ENCODE peak calls at places on chromosomes 16 and 17, in five cellular contexts. O is Peyer's patch, P is heart left ventricle, M is IMR-90, N is lower lobe of right lung. C is an unnamed sample. For H3K4me1, the result is how much of the 10 kb centered on the place peaks cover.

GRCh38 chr17:17413821-17414220 is 63.0 kb upstream of the MED9 start:
- DNase-seq in P (no peak), N (no peak), O (no peak), M (no peak), C (no peak)

GRCh38 chr16:1936945-1937479 is 6.0 kb downstream of the MSRB1 start:
- DNase-seq in P (no peak), N (no peak), O (no peak), M (no peak), C (no peak)

GRCh38 chr17:19386974-19387920 is at the start of gene MFAP4:
- DNase-seq in O (no peak), M (peak), P (peak), N (no peak), C (no peak)

GRCh38 chr16:29820730-29821662 is 734 bp downstream of the MVP start:
- DNase-seq in N (peak), M (no peak), P (peak), O (peak), C (peak)

GRCh38 chr17:66431910-66432309 is 129.5 kb downstream of the PRKCA start:
- DNase-seq in M (peak), P (no peak), O (no peak), N (no peak), C (no peak)

GRCh38 chr17:55533611-55534010 is 22.4 kb upstream of the SMIM36 start:
- DNase-seq in P (no peak), N (no peak), O (no peak), M (peak), C (no peak)

GRCh38 chr16:66205287-66206167 is 161.0 kb upstream of the CDH5 start:
- DNase-seq in N (no peak), O (no peak), M (peak), P (no peak), C (no peak)

GRCh38 chr17:63247706-63248105 is 198.4 kb downstream of the CYB561 start:
- DNase-seq in N (no peak), P (no peak), M (no peak), O (no peak), C (no peak)

GRCh38 chr16:53207810-53208752 is 153.3 kb downstream of the CHD9 start:
- DNase-seq in P (peak), N (no peak), M (peak), O (no peak), C (no peak)

GRCh38 chr17:5362162-5362811 is 57.2 kb downstream of the NUP88 start:
- DNase-seq in O (no peak), N (no peak), P (no peak), M (no peak), C (no peak)

GRCh38 chr16:69396187-69397061 is 10.6 kb upstream of the TERF2 start:
- DNase-seq in P (no peak), N (no peak), M (peak), O (peak), C (peak)

GRCh38 chr16:28491080-28491969 is 549 bp downstream of the CLN3 start:
- DNase-seq in O (peak), M (no peak), P (no peak), N (peak), C (no peak)

GRCh38 chr17:11284811-11285210 is 43.8 kb downstream of the SHISA6 start:
- DNase-seq in N (no peak), M (no peak), P (no peak), O (no peak), C (no peak)

GRCh38 chr16:84093879-84094270 is 22.9 kb downstream of the MBTPS1 start:
- DNase-seq in N (no peak), M (no peak), O (no peak), P (no peak), C (no peak)

GRCh38 chr16:75433732-75434413 is 570 bp upstream of the CFDP1 start:
- DNase-seq in N (peak), M (peak), P (peak), O (peak), C (no peak)

GRCh38 chr16:10895053-10895946 is 18.3 kb downstream of the CIITA start:
- DNase-seq in M (peak), O (peak), N (no peak), P (peak), C (no peak)

GRCh38 chr17:57356722-57357391 is 100.5 kb downstream of the MSI2 start:
- DNase-seq in N (no peak), P (no peak), O (no peak), M (no peak), C (no peak)

GRCh38 chr16:47884131-47884725 is 271.6 kb downstream of the ABCC12 start:
- DNase-seq in O (no peak), N (no peak), P (no peak), M (no peak), C (no peak)

DNA sequence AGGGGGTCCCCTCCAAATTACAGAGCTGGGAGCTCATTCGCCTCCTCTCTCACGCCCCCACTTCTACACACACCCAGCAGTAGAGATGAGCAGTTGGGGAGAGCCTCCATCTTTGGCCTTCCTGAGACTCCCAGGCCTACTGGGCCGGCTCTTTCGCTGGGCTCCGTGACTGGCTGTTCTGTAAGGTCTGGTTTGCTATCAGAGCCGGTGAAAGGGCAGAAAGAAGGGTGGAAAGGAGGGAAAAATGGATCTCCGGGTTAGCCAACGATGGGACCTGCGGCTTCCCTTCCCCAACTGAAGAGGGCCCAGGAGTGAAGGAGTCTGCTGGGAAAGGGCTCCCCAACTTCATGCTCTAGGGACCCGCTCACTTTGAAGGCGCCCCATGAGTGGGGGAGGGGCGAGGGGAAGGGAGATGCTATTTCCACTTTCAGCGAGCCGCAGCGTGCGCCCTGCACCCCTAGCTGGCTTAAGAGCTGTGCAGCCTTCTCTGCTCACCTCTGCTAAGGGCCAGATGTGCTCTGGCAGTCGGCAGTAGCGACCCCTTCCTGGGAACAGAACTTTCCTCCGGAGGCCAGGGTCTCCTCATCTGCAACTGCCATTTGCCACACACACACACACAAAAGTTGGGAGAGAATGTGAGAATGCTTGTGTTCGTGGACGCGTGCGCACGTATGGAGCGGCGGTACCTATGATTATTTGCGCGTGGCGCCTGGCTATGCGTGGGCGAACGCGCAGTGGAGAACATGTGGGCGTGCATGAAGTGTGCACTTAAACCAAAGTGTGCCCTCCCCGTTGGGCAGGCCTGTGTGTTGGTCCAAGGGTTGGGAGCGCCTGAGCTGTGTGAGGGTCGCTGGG is 2.9 kb upstream of the FOXF1 start:
- DNase-seq in P (no peak), N (no peak), O (no peak), M (peak), C (no peak)
- H3K4me3 ChIP-seq in P (no peak), N (peak), O (peak), M (peak), C (no peak)

GRCh38 chr17:2237960-2238359 is 65.6 kb downstream of the SMG6 start:
- DNase-seq in M (no peak), P (no peak), N (no peak), O (no peak), C (no peak)
- H3K4me1 ChIP-seq in M (under half), P (under half), N (under half), O (under half), C (under half)

GRCh38 chr17:45318561-45319230 is 1.9 kb upstream of the MAP3K14 start:
- DNase-seq in P (no peak), O (no peak), M (no peak), N (no peak), C (no peak)

GRCh38 chr17:45319239-45319703 is 2.5 kb upstream of the MAP3K14 start:
- DNase-seq in O (no peak), M (peak), N (peak), P (no peak), C (no peak)

GRCh38 chr17:45315583-45316270 is 1.1 kb downstream of the MAP3K14 start:
- DNase-seq in O (no peak), P (no peak), N (no peak), M (no peak), C (no peak)

GRCh38 chr17:45316271-45317112 is at the start of gene MAP3K14:
- DNase-seq in N (peak), M (peak), P (peak), O (peak), C (peak)

GRCh38 chr17:45317113-45317820 is 447 bp upstream of the MAP3K14 start:
- DNase-seq in M (peak), N (peak), O (peak), P (peak), C (peak)
- H3K4me3 ChIP-seq in M (peak), N (peak), O (peak), P (peak), C (peak)

DNA sequence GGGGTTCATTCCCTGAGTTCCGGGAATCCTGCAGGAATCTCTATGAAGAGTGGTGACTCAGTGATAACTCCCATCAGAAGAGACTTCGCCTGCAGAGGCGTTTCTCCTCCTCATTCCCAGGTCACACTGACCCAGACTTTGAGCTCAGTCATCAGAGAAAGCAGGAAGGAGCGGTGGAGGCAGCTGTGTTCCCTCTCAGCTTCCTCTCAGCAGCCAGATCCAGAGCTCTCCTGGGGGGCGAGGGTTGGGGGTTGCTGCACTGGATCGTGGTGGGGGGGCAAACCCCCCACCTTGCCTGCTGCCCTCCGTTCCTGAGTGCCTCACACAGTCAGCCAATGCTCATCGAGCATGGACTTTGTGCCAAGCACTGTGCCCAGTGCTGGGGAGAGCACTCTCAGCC is 271.2 kb downstream of the CBLN1 start:
- DNase-seq in N (no peak), O (no peak), M (no peak), P (no peak), C (no peak)
- H3K4me1 ChIP-seq in N (under half), O (under half), M (under half), P (under half), C (under half)

GRCh38 chr16:81405702-81406113 is 38.9 kb upstream of the CMIP start:
- DNase-seq in P (no peak), O (no peak), M (peak), N (no peak), C (no peak)
- H3K4me3 ChIP-seq in P (no peak), O (no peak), M (no peak), N (no peak), C (no peak)

DNA sequence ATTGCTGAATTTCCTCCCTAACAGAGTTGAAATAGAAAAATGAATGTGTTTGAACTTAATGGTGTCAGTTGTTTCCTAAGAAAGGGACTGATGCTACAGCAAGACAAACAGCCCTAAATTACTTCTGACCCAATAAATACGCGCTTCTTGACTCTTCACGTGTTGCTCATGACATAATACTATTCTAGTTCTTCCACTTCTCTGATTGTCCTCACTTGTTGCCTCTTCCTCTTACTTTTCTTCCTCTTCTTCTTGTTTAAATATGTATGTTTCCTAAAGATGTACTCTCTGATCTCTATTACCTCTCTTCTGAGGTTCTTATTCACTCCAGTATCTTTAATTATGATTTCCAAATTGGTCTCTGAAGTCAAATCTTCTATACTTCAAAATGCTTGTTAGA is 32.4 kb downstream of the RNF43 start:
- DNase-seq in N (no peak), O (no peak), P (no peak), M (no peak), C (no peak)
- H3K4me1 ChIP-seq in N (under half), O (half or more), P (under half), M (under half), C (under half)

GRCh38 chr16:3012246-3012645 is 477 bp upstream of the CLDN9 start:
- DNase-seq in N (no peak), M (no peak), O (no peak), P (no peak), C (no peak)
- H3K4me3 ChIP-seq in N (no peak), M (no peak), O (no peak), P (no peak), C (no peak)

DNA sequence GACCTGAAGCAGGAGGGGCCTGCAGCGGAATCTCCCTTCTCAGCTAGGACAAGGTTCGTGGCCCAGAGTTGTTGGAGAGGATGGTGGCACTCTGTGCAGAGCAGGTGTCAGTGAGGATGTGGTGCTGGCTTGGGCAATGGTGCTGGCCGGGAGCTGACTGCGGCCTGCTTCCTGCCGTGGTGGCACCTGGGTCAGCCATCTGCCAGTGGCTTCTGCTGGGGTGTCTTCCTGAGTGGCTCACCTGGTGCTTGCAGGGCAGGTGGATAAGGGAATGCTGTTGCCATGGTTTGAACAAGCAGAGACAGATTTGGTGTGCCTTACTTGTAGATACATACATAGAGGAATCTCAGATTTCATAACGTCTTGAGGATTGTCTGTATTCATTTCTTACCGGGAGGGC is 69.6 kb downstream of the SEC14L1 start:
- DNase-seq in M (no peak), P (no peak), O (no peak), N (no peak), C (no peak)
- H3K4me1 ChIP-seq in M (under half), P (under half), O (under half), N (under half), C (under half)

DNA sequence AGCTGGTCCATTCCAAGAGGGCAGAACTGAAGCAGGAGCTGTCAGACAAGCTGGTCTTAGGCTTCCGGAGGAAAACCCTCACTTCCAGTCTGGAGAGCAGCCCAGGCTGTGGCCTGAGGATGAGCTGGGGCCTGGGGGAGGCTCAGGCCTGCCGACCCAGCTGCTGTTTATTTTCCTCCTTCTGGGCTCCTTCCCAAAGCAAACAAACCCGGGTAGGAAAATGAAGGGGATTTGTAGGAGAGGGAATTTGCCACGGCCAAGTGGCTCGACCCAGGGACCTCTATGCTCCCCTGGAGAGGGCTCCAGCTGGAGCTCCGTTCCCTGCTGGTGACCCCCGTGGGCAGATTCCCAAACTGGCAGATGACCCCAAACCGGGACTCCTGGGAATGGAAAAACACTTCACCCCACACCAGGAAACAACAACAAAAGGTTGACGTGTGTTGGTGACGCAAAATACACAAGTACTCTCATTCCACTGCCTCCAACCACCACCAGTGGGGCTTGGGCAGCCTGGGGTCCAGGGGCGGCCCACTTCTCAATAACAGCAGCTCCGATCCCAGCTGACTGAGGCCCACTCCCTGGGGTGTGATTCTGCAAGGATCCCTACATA is 8.8 kb downstream of the JUP start:
- DNase-seq in N (peak), P (peak), M (peak), O (no peak), C (no peak)
- H3K4me3 ChIP-seq in N (no peak), P (no peak), M (no peak), O (peak), C (no peak)

C was measured in CD8-positive, alpha-beta T cell.